ENCODE peak calls at places on chromosomes 3 and 15, in six cellular contexts. M is CD4-positive, CD25-positive, alpha-beta regulatory T cell; F is heart right ventricle; P is esophagus squamous epithelium; X is heart left ventricle; V is CD8-positive, alpha-beta memory T cell. R is an unnamed sample. For H3K36me3, the result is how much of the 10 kb centered on the place peaks cover.

GRCh38 chr3:194322701-194323174 is 28.4 kb downstream of the CPN2 start:
- DNase-seq in M (no peak), F (no peak), P (no peak), X (no peak), V (no peak), R (no peak)

GRCh38 chr3:157199841-157200240 is 39.9 kb upstream of the CCNL1 start:
- DNase-seq in M (no peak), F (no peak), P (no peak), X (no peak), V (no peak), R (no peak)

GRCh38 chr3:168025076-168025475 is 70.6 kb downstream of the GOLIM4 start:
- DNase-seq in M (no peak), F (no peak), P (no peak), X (no peak), V (no peak), R (no peak)

GRCh38 chr3:184778426-184779332 is 33.3 kb upstream of the VPS8 start:
- DNase-seq in M (no peak), F (no peak), P (no peak), X (no peak), V (no peak), R (no peak)

GRCh38 chr3:184347321-184348056 is 10.1 kb downstream of the FAM131A start:
- DNase-seq in M (no peak), F (no peak), P (no peak), X (no peak), V (no peak), R (no peak)

GRCh38 chr3:45575491-45575923 is 19.0 kb upstream of the LIMD1 start:
- DNase-seq in M (no peak), F (no peak), P (no peak), X (no peak), V (no peak), R (no peak)

GRCh38 chr3:186200746-186201145 is 91.9 kb upstream of the ETV5 start:
- DNase-seq in M (no peak), F (no peak), P (no peak), X (no peak), V (no peak), R (no peak)

GRCh38 chr3:172174396-172175253 is 135.2 kb downstream of the FNDC3B start:
- DNase-seq in M (no peak), F (no peak), P (no peak), X (no peak), V (no peak), R (no peak)

GRCh38 chr3:150286390-150287147 is 121.5 kb upstream of the TSC22D2 start:
- DNase-seq in M (no peak), F (no peak), P (no peak), X (no peak), V (peak), R (peak)

GRCh38 chr3:21752749-21753347 is 1.8 kb upstream of the ZNF385D start:
- DNase-seq in M (no peak), F (peak), P (no peak), X (peak), V (no peak), R (no peak)

GRCh38 chr3:134874737-134875413 is 79.8 kb downstream of the EPHB1 start:
- DNase-seq in M (no peak), F (no peak), P (no peak), X (no peak), V (no peak), R (no peak)

GRCh38 chr3:68306571-68306970 is 625.8 kb downstream of the TAFA4 start:
- DNase-seq in M (no peak), F (no peak), P (no peak), X (no peak), V (peak), R (no peak)

GRCh38 chr15:52340093-52340492 is 44.5 kb upstream of the MYO5C start:
- DNase-seq in M (no peak), F (no peak), P (no peak), X (no peak), V (no peak), R (no peak)

GRCh38 chr3:12831582-12831866 is 9.8 kb downstream of the RPL32 start:
- DNase-seq in M (no peak), F (no peak), P (no peak), X (no peak), V (no peak), R (no peak)

GRCh38 chr15:28894631-28895030 is 8.9 kb downstream of the APBA2 start:
- DNase-seq in M (no peak), F (no peak), P (no peak), X (no peak), V (no peak), R (no peak)

GRCh38 chr15:34023932-34024331 is 15.1 kb downstream of the AVEN start:
- DNase-seq in M (no peak), F (no peak), P (no peak), X (no peak), V (no peak), R (no peak)

GRCh38 chr15:72515591-72516389 is 41.7 kb downstream of the ARIH1 start:
- DNase-seq in M (no peak), F (no peak), P (no peak), X (no peak), V (no peak), R (no peak)

GRCh38 chr3:60841355-60841754 is 409.9 kb downstream of the FHIT start:
- DNase-seq in M (no peak), F (no peak), P (no peak), X (no peak), V (no peak), R (no peak)

GRCh38 chr3:29057326-29057725 is 223.5 kb upstream of the RBMS3 start:
- DNase-seq in M (no peak), F (no peak), P (no peak), X (no peak), V (no peak), R (no peak)

GRCh38 chr3:138438896-138439295 is 4.5 kb downstream of the ESYT3 start:
- DNase-seq in M (no peak), F (no peak), P (no peak), X (no peak), V (no peak), R (no peak)

GRCh38 chr3:79392479-79392878 is 375.3 kb downstream of the ROBO1 start:
- DNase-seq in M (no peak), F (no peak), P (no peak), X (no peak), V (no peak), R (no peak)

GRCh38 chr3:141466633-141467169 is 20.1 kb upstream of the RASA2 start:
- DNase-seq in M (no peak), F (no peak), P (no peak), X (no peak), V (no peak), R (no peak)

GRCh38 chr3:117671707-117672318 is 962.2 kb downstream of the TUSC7 start:
- DNase-seq in M (no peak), F (no peak), P (no peak), X (no peak), V (no peak), R (no peak)

GRCh38 chr3:14839236-14839635 is 20.5 kb downstream of the FGD5 start:
- DNase-seq in M (no peak), F (no peak), P (no peak), X (no peak), V (no peak), R (no peak)

GRCh38 chr15:65292938-65293518 is 2.8 kb upstream of the RNU5A-1 start:
- DNase-seq in M (no peak), F (no peak), P (no peak), X (no peak), V (no peak), R (no peak)

GRCh38 chr3:67083277-67083676 is 85.2 kb downstream of the KBTBD8 start:
- DNase-seq in M (no peak), F (no peak), P (no peak), X (no peak), V (peak), R (no peak)

GRCh38 chr3:141686477-141687280 is 51.4 kb upstream of the RNF7 start:
- DNase-seq in M (no peak), F (peak), P (no peak), X (peak), V (no peak), R (peak)

GRCh38 chr3:78066287-78066686 is 1026.4 kb downstream of the ROBO2 start:
- DNase-seq in M (no peak), F (no peak), P (no peak), X (no peak), V (no peak), R (no peak)

GRCh38 chr3:9068044-9068443 is 104.8 kb upstream of the RAD18 start:
- DNase-seq in M (no peak), F (no peak), P (no peak), X (peak), V (no peak), R (no peak)

GRCh38 chr3:159881828-159882309 is 106.8 kb upstream of the IL12A start:
- DNase-seq in M (no peak), F (peak), P (no peak), X (peak), V (no peak), R (no peak)

GRCh38 chr3:30440880-30441279 is 165.5 kb upstream of the TGFBR2 start:
- DNase-seq in M (no peak), F (peak), P (no peak), X (peak), V (no peak), R (no peak)

GRCh38 chr3:15525790-15526189 is 4.3 kb upstream of the COLQ start:
- DNase-seq in M (no peak), F (no peak), P (no peak), X (no peak), V (no peak), R (no peak)

GRCh38 chr3:42263354-42264346 is 2.3 kb downstream of the CCK start:
- DNase-seq in M (no peak), F (no peak), P (no peak), X (no peak), V (peak), R (no peak)

GRCh38 chr3:134406331-134407246 is 32.3 kb upstream of the AMOTL2 start:
- DNase-seq in M (no peak), F (peak), P (no peak), X (peak), V (no peak), R (no peak)

GRCh38 chr3:114035896-114036295 is 20.4 kb downstream of the CCDC191 start:
- DNase-seq in M (no peak), F (no peak), P (no peak), X (no peak), V (no peak), R (no peak)

GRCh38 chr3:197478746-197479668 is 76.8 kb downstream of the BDH1 start:
- DNase-seq in M (no peak), F (no peak), P (no peak), X (no peak), V (no peak), R (no peak)

GRCh38 chr3:190345027-190345821 is 23.0 kb upstream of the CLDN1 start:
- DNase-seq in M (no peak), F (peak), P (no peak), X (peak), V (no peak), R (no peak)

GRCh38 chr3:131048030-131048429 is 21.4 kb downstream of the NEK11 start:
- DNase-seq in M (no peak), F (no peak), P (no peak), X (no peak), V (no peak), R (no peak)
- H3K4me3 ChIP-seq in M (no peak), F (no peak), P (no peak), X (no peak), V (no peak), R (no peak)

GRCh38 chr3:51934139-51934850 is 7.4 kb downstream of the RRP9 start:
- DNase-seq in M (no peak), F (no peak), P (no peak), X (no peak), V (no peak), R (no peak)
- H3K36me3 ChIP-seq in M (half or more), F (under half), P (under half), X (under half), V (under half), R (under half)

GRCh38 chr3:123636431-123636841 is 51.6 kb upstream of the HACD2 start:
- DNase-seq in M (no peak), F (no peak), P (no peak), X (no peak), V (no peak), R (no peak)

GRCh38 chr3:123638936-123639680 is 54.3 kb upstream of the HACD2 start:
- DNase-seq in M (no peak), F (no peak), P (no peak), X (no peak), V (no peak), R (no peak)

GRCh38 chr3:123637131-123637530 is 52.3 kb upstream of the HACD2 start:
- DNase-seq in M (no peak), F (no peak), P (no peak), X (no peak), V (no peak), R (no peak)

GRCh38 chr3:123635717-123636116 is 50.9 kb upstream of the HACD2 start:
- DNase-seq in M (no peak), F (no peak), P (no peak), X (no peak), V (no peak), R (no peak)

DNA sequence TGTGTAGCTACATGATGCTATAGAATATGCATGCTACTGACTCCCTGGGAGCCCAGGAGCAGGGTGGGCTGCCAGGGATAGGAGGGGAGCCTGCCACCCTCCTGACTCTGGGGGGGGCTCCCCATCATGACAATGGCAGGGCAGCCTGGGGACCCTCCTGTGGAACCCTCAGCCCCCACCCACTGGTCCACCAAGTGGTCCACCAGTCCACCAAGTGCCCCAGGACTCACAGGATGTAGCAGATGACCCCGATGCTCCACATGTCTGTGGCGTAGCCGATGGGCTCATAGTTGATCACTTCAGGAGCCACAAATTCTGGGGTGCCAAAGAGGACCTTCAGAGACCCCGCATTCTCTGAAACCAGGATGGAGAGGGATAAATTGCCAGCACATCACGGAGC is 53.0 kb upstream of the HACD2 start:
- DNase-seq in M (no peak), F (no peak), P (no peak), X (no peak), V (no peak), R (no peak)
- H3K4me3 ChIP-seq in M (no peak), F (no peak), P (no peak), X (no peak), V (no peak), R (no peak)

GRCh38 chr3:49026536-49026935 is 2.7 kb downstream of the IMPDH2 start:
- DNase-seq in M (no peak), F (no peak), P (no peak), X (no peak), V (no peak), R (no peak)
- H3K36me3 ChIP-seq in M (under half), F (under half), P (under half), X (under half), V (under half), R (under half)

GRCh38 chr3:191499307-191500125 is 38.6 kb downstream of the PYDC2 start:
- DNase-seq in M (no peak), F (peak), P (no peak), X (peak), V (no peak), R (peak)
- H3K4me3 ChIP-seq in M (no peak), F (no peak), P (peak), X (peak), V (no peak), R (no peak)

GRCh38 chr15:84620626-84621025 is 19.8 kb downstream of the ZSCAN2 start:
- DNase-seq in M (no peak), F (no peak), P (no peak), X (no peak), V (no peak), R (no peak)
- H3K36me3 ChIP-seq in M (under half), F (under half), P (under half), X (under half), V (under half), R (under half)

DNA sequence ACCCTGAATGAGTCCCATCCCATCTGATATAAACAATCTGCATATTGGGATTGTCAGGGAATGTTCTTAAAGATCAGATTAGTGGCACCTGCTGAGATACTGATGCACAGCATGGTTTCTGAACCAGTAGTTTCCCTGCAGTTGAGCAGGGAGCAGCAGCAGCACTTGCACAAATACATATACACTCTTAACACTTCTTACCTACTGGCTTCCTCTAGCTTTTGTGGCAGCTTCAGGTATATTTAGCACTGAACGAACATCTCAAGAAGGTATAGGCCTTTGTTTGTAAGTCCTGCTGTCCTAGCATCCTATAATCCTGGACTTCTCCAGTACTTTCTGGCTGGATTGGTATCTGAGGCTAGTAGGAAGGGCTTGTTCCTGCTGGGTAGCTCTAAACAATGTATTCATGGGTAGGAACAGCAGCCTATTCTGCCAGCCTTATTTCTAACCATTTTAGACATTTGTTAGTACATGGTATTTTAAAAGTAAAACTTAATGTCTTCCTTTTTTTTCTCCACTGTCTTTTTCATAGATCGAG is 4.5 kb downstream of the B2M start:
- DNase-seq in M (no peak), F (no peak), P (no peak), X (no peak), V (no peak), R (no peak)
- H3K4me3 ChIP-seq in M (peak), F (no peak), P (peak), X (peak), V (peak), R (peak)

GRCh38 chr3:49029563-49029884 is 326 bp upstream of the IMPDH2 start:
- DNase-seq in M (no peak), F (no peak), P (no peak), X (no peak), V (no peak), R (no peak)

GRCh38 chr3:49030331-49030730 is 1.1 kb upstream of the IMPDH2 start:
- DNase-seq in M (no peak), F (no peak), P (no peak), X (no peak), V (no peak), R (no peak)

GRCh38 chr3:49035278-49035677 is 6.1 kb upstream of the IMPDH2 start:
- DNase-seq in M (no peak), F (no peak), P (no peak), X (no peak), V (no peak), R (no peak)

GRCh38 chr3:49028673-49029562 is at the start of gene IMPDH2:
- DNase-seq in M (peak), F (peak), P (peak), X (peak), V (peak), R (peak)

DNA sequence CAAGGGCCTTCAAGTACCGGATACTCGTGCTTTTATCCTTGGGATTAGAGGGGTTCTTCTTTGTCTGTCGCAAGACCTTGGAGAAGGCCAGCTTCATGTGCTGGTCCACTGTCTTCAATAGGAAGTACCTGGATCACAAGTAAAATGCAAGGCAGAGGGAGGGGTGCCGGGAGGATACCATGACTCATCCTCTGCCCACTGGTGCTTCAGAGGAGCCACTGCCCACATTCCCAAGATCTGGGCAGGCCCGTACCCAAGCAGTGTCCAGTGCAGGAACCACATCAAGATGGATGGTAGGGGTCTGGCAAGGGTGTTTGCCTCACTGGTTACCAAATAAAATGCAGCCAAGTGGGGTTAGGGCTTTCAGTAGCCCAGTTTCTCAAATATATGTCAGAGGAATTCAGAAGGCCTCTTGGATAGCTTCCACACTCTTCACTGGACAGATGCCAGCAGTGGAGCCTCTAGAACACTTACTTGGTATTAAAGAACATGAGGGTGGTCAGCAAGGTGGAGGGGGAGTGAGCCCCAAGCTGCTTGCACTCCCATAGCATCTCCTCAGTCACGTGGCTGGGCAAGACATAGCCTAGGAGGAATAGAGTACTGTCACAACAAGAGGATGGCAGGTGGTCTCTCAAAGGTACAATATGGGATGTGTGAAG is 3.6 kb upstream of the IMPDH2 start:
- DNase-seq in M (no peak), F (no peak), P (no peak), X (no peak), V (no peak), R (no peak)
- H3K36me3 ChIP-seq in M (half or more), F (under half), P (under half), X (under half), V (under half), R (under half)

R was measured in GM06990.